ENCODE peak calls at places on chromosomes 3 and 15, in six cellular contexts. One of them, this sample, is unnamed.

GRCh38 chr15:63811942-63812341 is 21.8 kb downstream of the HERC1 start:
- DNase-seq in kidney: no peak
- DNase-seq in GM23338: no peak
- DNase-seq in astrocyte: no peak
- DNase-seq in AG04450: no peak
- DNase-seq in brain microvascular endothelial cell: no peak
- DNase-seq in this sample: no peak

GRCh38 chr15:70566989-70567388 is 196.4 kb downstream of the UACA start:
- DNase-seq in astrocyte: no peak
- DNase-seq in AG04450: no peak
- DNase-seq in brain microvascular endothelial cell: no peak
- DNase-seq in kidney: no peak
- DNase-seq in GM23338: no peak
- DNase-seq in this sample: no peak

GRCh38 chr3:70433091-70433490 is 120.7 kb upstream of the MDFIC2 start:
- DNase-seq in GM23338: no peak
- DNase-seq in kidney: no peak
- DNase-seq in AG04450: no peak
- DNase-seq in astrocyte: peak
- DNase-seq in brain microvascular endothelial cell: peak
- DNase-seq in this sample: no peak

GRCh38 chr15:73584699-73585420 is 48.3 kb downstream of the NPTN start:
- DNase-seq in kidney: no peak
- DNase-seq in astrocyte: peak
- DNase-seq in GM23338: no peak
- DNase-seq in brain microvascular endothelial cell: no peak
- DNase-seq in AG04450: no peak
- DNase-seq in this sample: no peak

GRCh38 chr15:57298204-57298603 is 78.1 kb upstream of the CGNL1 start:
- DNase-seq in kidney: no peak
- DNase-seq in GM23338: no peak
- DNase-seq in astrocyte: peak
- DNase-seq in AG04450: peak
- DNase-seq in brain microvascular endothelial cell: no peak
- DNase-seq in this sample: no peak

GRCh38 chr15:43274136-43274535 is 7.4 kb upstream of the TGM5 start:
- DNase-seq in kidney: no peak
- DNase-seq in GM23338: no peak
- DNase-seq in brain microvascular endothelial cell: no peak
- DNase-seq in astrocyte: no peak
- DNase-seq in AG04450: no peak
- DNase-seq in this sample: no peak

GRCh38 chr15:20348900-20349773 is 192.5 kb downstream of the GOLGA6L6 start:
- DNase-seq in brain microvascular endothelial cell: no peak
- DNase-seq in AG04450: no peak
- DNase-seq in astrocyte: no peak
- DNase-seq in GM23338: no peak
- DNase-seq in kidney: peak
- DNase-seq in this sample: no peak

GRCh38 chr3:111531446-111531845 is 10.6 kb upstream of the CD96 start:
- DNase-seq in brain microvascular endothelial cell: peak
- DNase-seq in kidney: no peak
- DNase-seq in astrocyte: peak
- DNase-seq in AG04450: no peak
- DNase-seq in GM23338: no peak
- DNase-seq in this sample: no peak

GRCh38 chr15:85443593-85444328 is 63.4 kb downstream of the AKAP13 start:
- DNase-seq in astrocyte: peak
- DNase-seq in AG04450: no peak
- DNase-seq in brain microvascular endothelial cell: peak
- DNase-seq in kidney: no peak
- DNase-seq in GM23338: peak
- DNase-seq in this sample: peak

GRCh38 chr3:194046995-194047681 is 88.8 kb upstream of the HES1 start:
- DNase-seq in AG04450: no peak
- DNase-seq in brain microvascular endothelial cell: no peak
- DNase-seq in GM23338: no peak
- DNase-seq in astrocyte: no peak
- DNase-seq in kidney: no peak
- DNase-seq in this sample: no peak

GRCh38 chr15:95291878-95292472 is 1038.5 kb upstream of the NR2F2 start:
- DNase-seq in kidney: no peak
- DNase-seq in AG04450: no peak
- DNase-seq in GM23338: peak
- DNase-seq in astrocyte: no peak
- DNase-seq in brain microvascular endothelial cell: peak
- DNase-seq in this sample: peak

GRCh38 chr3:146746190-146746589 is 141.0 kb upstream of the PLSCR5 start:
- DNase-seq in brain microvascular endothelial cell: peak
- DNase-seq in kidney: no peak
- DNase-seq in astrocyte: peak
- DNase-seq in GM23338: no peak
- DNase-seq in AG04450: peak
- DNase-seq in this sample: no peak

GRCh38 chr3:149177122-149177521 is 44.5 kb downstream of the CP start:
- DNase-seq in astrocyte: no peak
- DNase-seq in brain microvascular endothelial cell: no peak
- DNase-seq in kidney: no peak
- DNase-seq in AG04450: no peak
- DNase-seq in GM23338: no peak
- DNase-seq in this sample: no peak

GRCh38 chr3:148211725-148212124 is 486.0 kb upstream of the AGTR1 start:
- DNase-seq in kidney: no peak
- DNase-seq in GM23338: no peak
- DNase-seq in AG04450: no peak
- DNase-seq in astrocyte: peak
- DNase-seq in brain microvascular endothelial cell: peak
- DNase-seq in this sample: no peak

GRCh38 chr3:58422756-58423324 is 10.8 kb downstream of the PDHB start:
- DNase-seq in astrocyte: no peak
- DNase-seq in GM23338: peak
- DNase-seq in kidney: no peak
- DNase-seq in AG04450: no peak
- DNase-seq in brain microvascular endothelial cell: no peak
- DNase-seq in this sample: no peak

GRCh38 chr3:170465935-170466334 is 47.3 kb downstream of the CLDN11 start:
- DNase-seq in GM23338: peak
- DNase-seq in kidney: no peak
- DNase-seq in astrocyte: no peak
- DNase-seq in AG04450: no peak
- DNase-seq in brain microvascular endothelial cell: no peak
- DNase-seq in this sample: no peak

DNA sequence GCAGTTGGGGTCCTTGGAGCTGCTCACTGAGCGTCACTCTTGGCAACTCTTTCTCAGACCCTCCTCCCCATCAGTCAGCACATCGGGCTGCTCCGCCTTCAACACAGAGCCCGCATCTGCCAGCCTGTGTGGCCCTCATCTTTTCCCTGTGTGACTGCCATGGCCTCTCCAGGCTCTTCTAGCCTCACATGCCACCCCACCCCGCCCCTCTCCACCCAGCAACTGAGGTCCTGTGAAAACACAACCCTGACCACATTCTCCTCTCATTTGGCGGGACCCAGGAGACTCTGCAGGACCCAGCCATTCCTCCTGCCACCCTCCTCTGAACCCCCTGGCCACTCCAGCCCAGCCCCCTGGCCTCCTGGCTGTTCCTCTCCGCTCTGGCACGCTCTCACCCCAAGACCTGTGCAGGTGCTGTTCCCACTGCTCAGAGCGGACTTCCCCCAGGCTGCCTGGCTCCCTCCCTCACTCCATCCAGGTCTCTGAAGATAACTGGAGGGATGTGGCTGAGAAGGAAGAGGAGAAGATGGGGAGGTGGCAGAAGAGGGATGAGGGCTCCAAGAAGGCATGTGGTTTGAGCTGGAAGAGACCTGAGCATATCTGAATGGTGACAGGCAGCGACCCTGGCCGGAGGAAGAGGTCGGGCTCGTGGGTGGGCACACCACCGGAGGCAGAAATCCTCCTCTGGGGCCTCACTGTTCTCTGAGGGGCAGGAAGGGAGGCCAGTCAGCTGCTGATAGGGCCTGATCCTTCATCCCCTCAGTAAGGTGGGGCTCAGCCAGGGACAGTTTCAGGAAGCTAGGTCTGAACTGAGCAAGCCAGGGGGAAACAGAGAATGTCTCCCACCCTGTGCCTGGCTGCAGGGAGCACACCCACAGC is 111.2 kb upstream of the RPL32 start:
- DNase-seq in AG04450: no peak
- DNase-seq in astrocyte: no peak
- DNase-seq in brain microvascular endothelial cell: no peak
- DNase-seq in kidney: no peak
- DNase-seq in GM23338: no peak
- DNase-seq in this sample: no peak
- H3K27ac ChIP-seq in AG04450: no peak
- H3K27ac ChIP-seq in astrocyte: no peak
- H3K27ac ChIP-seq in brain microvascular endothelial cell: no peak
- H3K27ac ChIP-seq in kidney: no peak
- H3K27ac ChIP-seq in GM23338: no peak
- H3K27ac ChIP-seq in this sample: no peak

GRCh38 chr15:74784426-74784825 is 2.5 kb downstream of the CSK start:
- DNase-seq in AG04450: no peak
- DNase-seq in GM23338: no peak
- DNase-seq in astrocyte: no peak
- DNase-seq in kidney: no peak
- DNase-seq in brain microvascular endothelial cell: no peak
- DNase-seq in this sample: no peak
- H3K4me3 ChIP-seq in AG04450: no peak
- H3K4me3 ChIP-seq in GM23338: no peak
- H3K4me3 ChIP-seq in astrocyte: no peak
- H3K4me3 ChIP-seq in kidney: no peak
- H3K4me3 ChIP-seq in brain microvascular endothelial cell: no peak
- H3K4me3 ChIP-seq in this sample: peak

GRCh38 chr15:59373215-59373614 is 544 bp upstream of the MYO1E start:
- DNase-seq in brain microvascular endothelial cell: no peak
- DNase-seq in astrocyte: no peak
- DNase-seq in AG04450: no peak
- DNase-seq in GM23338: no peak
- DNase-seq in kidney: no peak
- DNase-seq in this sample: no peak

GRCh38 chr15:59371458-59372351 is 966 bp downstream of the MYO1E start:
- DNase-seq in kidney: peak
- DNase-seq in GM23338: peak
- DNase-seq in astrocyte: no peak
- DNase-seq in brain microvascular endothelial cell: no peak
- DNase-seq in AG04450: no peak
- DNase-seq in this sample: no peak

GRCh38 chr15:59376735-59377134 is 4.1 kb upstream of the MYO1E start:
- DNase-seq in kidney: no peak
- DNase-seq in brain microvascular endothelial cell: no peak
- DNase-seq in GM23338: no peak
- DNase-seq in AG04450: no peak
- DNase-seq in astrocyte: no peak
- DNase-seq in this sample: no peak

GRCh38 chr15:59369597-59369996 is 3.1 kb downstream of the MYO1E start:
- DNase-seq in AG04450: no peak
- DNase-seq in GM23338: no peak
- DNase-seq in astrocyte: no peak
- DNase-seq in brain microvascular endothelial cell: no peak
- DNase-seq in kidney: no peak
- DNase-seq in this sample: no peak

DNA sequence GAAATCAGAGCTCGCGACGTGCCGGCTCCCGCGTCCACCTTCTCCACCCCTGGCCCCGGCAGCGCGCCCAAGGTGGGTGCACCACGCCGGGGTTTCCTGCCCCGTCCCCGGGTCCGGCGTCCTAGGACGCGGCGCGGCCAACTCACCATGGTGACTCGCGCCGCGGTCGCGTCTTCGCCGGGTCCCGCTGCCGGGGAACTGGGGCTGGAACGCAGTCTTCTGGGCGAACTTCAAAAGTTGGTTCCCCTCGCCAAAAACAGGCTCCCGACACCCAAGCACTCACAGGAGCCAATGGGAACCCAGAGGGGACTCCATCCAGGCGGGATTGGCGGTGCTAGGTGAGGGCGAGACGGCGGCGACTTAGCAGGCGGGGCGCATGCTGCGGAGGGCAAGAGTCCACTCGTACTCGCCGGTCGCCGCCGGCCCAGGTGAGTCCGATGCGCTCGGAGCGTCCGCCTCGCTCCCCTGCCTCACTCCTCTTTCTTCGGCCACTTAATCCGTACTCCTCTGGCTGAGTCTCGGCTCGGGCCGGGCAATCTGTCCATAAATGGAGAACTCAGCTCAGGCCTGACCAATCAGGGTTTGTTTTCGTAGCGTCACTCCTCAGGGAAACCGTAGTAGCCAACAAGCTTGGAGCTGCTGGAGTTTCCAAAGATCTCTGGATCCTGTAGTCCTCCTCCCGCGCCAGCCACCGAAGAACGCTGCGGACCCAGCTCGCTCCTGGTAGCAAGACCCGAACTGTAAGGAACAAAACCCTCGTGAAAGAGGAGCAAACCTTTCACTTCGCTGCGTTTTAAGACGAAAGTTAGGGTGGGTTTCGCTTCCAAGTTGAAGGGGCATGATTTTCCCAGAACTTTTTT is at the start of gene MYO1E:
- DNase-seq in GM23338: peak
- DNase-seq in brain microvascular endothelial cell: peak
- DNase-seq in kidney: peak
- DNase-seq in astrocyte: peak
- DNase-seq in AG04450: peak
- DNase-seq in this sample: peak
- H3K27ac ChIP-seq in GM23338: peak
- H3K27ac ChIP-seq in brain microvascular endothelial cell: peak
- H3K27ac ChIP-seq in kidney: peak
- H3K27ac ChIP-seq in astrocyte: peak
- H3K27ac ChIP-seq in AG04450: peak
- H3K27ac ChIP-seq in this sample: no peak

GRCh38 chr15:90401499-90401898 is 13.5 kb downstream of the IQGAP1 start:
- DNase-seq in brain microvascular endothelial cell: no peak
- DNase-seq in GM23338: no peak
- DNase-seq in kidney: no peak
- DNase-seq in astrocyte: no peak
- DNase-seq in AG04450: no peak
- DNase-seq in this sample: no peak

GRCh38 chr15:90402806-90403205 is 14.8 kb downstream of the IQGAP1 start:
- DNase-seq in brain microvascular endothelial cell: no peak
- DNase-seq in kidney: no peak
- DNase-seq in AG04450: no peak
- DNase-seq in astrocyte: no peak
- DNase-seq in GM23338: no peak
- DNase-seq in this sample: no peak

GRCh38 chr15:90402230-90402629 is 14.2 kb downstream of the IQGAP1 start:
- DNase-seq in AG04450: peak
- DNase-seq in GM23338: no peak
- DNase-seq in brain microvascular endothelial cell: peak
- DNase-seq in kidney: no peak
- DNase-seq in astrocyte: peak
- DNase-seq in this sample: no peak

GRCh38 chr15:90400759-90401314 is 12.8 kb downstream of the IQGAP1 start:
- DNase-seq in astrocyte: peak
- DNase-seq in kidney: no peak
- DNase-seq in brain microvascular endothelial cell: peak
- DNase-seq in GM23338: peak
- DNase-seq in AG04450: peak
- DNase-seq in this sample: peak

GRCh38 chr15:90400005-90400758 is 12.1 kb downstream of the IQGAP1 start:
- DNase-seq in kidney: no peak
- DNase-seq in GM23338: no peak
- DNase-seq in brain microvascular endothelial cell: no peak
- DNase-seq in AG04450: no peak
- DNase-seq in astrocyte: no peak
- DNase-seq in this sample: no peak
- H3K4me3 ChIP-seq in kidney: peak
- H3K4me3 ChIP-seq in GM23338: peak
- H3K4me3 ChIP-seq in brain microvascular endothelial cell: no peak
- H3K4me3 ChIP-seq in AG04450: no peak
- H3K4me3 ChIP-seq in astrocyte: peak
- H3K4me3 ChIP-seq in this sample: peak

This sample was measured in naive thymus-derived CD4-positive, alpha-beta T cell.